ENCODE peak calls at places on chromosomes 2 and 18, in five cellular contexts. One of them, this sample, is unnamed.

GRCh38 chr2:27808418-27808817 is 36.9 kb downstream of the MRPL33 start:
- DNase-seq in fibroblast of mammary gland: no peak
- DNase-seq in BJ: no peak
- DNase-seq in esophagus squamous epithelium: no peak
- DNase-seq in left lung: no peak
- DNase-seq in this sample: no peak

GRCh38 chr2:174545240-174545639 is 52.4 kb downstream of the WIPF1 start:
- DNase-seq in fibroblast of mammary gland: no peak
- DNase-seq in BJ: no peak
- DNase-seq in esophagus squamous epithelium: no peak
- DNase-seq in left lung: no peak
- DNase-seq in this sample: no peak

GRCh38 chr2:14638488-14638887 is 6.0 kb downstream of the LRATD1 start:
- DNase-seq in fibroblast of mammary gland: no peak
- DNase-seq in BJ: no peak
- DNase-seq in esophagus squamous epithelium: no peak
- DNase-seq in left lung: no peak
- DNase-seq in this sample: no peak

GRCh38 chr18:79380816-79381806 is 14.6 kb upstream of the NFATC1 start:
- DNase-seq in fibroblast of mammary gland: peak
- DNase-seq in BJ: no peak
- DNase-seq in esophagus squamous epithelium: no peak
- DNase-seq in left lung: no peak
- DNase-seq in this sample: no peak

GRCh38 chr2:215418064-215418963 is 17.6 kb downstream of the FN1 start:
- DNase-seq in fibroblast of mammary gland: peak
- DNase-seq in BJ: no peak
- DNase-seq in esophagus squamous epithelium: no peak
- DNase-seq in left lung: no peak
- DNase-seq in this sample: no peak

GRCh38 chr2:89819809-89820208 is 1128.3 kb downstream of the RPIA start:
- DNase-seq in fibroblast of mammary gland: no peak
- DNase-seq in BJ: no peak
- DNase-seq in esophagus squamous epithelium: no peak
- DNase-seq in left lung: no peak
- DNase-seq in this sample: no peak

GRCh38 chr2:121527009-121527682 is 3.5 kb upstream of the RNU4ATAC start:
- DNase-seq in fibroblast of mammary gland: peak
- DNase-seq in BJ: no peak
- DNase-seq in esophagus squamous epithelium: no peak
- DNase-seq in left lung: no peak
- DNase-seq in this sample: no peak

GRCh38 chr2:69917854-69918253 is 2.9 kb downstream of the MXD1 start:
- DNase-seq in fibroblast of mammary gland: peak
- DNase-seq in BJ: peak
- DNase-seq in esophagus squamous epithelium: no peak
- DNase-seq in left lung: no peak
- DNase-seq in this sample: no peak

GRCh38 chr18:48161911-48162698 is 231.6 kb upstream of the SMAD2 start:
- DNase-seq in fibroblast of mammary gland: no peak
- DNase-seq in BJ: no peak
- DNase-seq in esophagus squamous epithelium: no peak
- DNase-seq in left lung: peak
- DNase-seq in this sample: no peak

GRCh38 chr2:38652431-38653273 is 13.3 kb upstream of the GALM start:
- DNase-seq in fibroblast of mammary gland: no peak
- DNase-seq in BJ: no peak
- DNase-seq in esophagus squamous epithelium: no peak
- DNase-seq in left lung: no peak
- DNase-seq in this sample: no peak

GRCh38 chr2:99613992-99614391 is 124.2 kb upstream of the REV1 start:
- DNase-seq in fibroblast of mammary gland: no peak
- DNase-seq in BJ: no peak
- DNase-seq in esophagus squamous epithelium: no peak
- DNase-seq in left lung: no peak
- DNase-seq in this sample: no peak

GRCh38 chr2:217933326-217933993 is 69.3 kb downstream of the TNS1 start:
- DNase-seq in fibroblast of mammary gland: no peak
- DNase-seq in BJ: no peak
- DNase-seq in esophagus squamous epithelium: no peak
- DNase-seq in left lung: no peak
- DNase-seq in this sample: no peak

GRCh38 chr2:203880557-203881125 is 13.1 kb downstream of the CTLA4 start:
- DNase-seq in fibroblast of mammary gland: no peak
- DNase-seq in BJ: no peak
- DNase-seq in esophagus squamous epithelium: no peak
- DNase-seq in left lung: no peak
- DNase-seq in this sample: no peak

GRCh38 chr2:53181759-53182158 is 585.8 kb upstream of the CHAC2 start:
- DNase-seq in fibroblast of mammary gland: no peak
- DNase-seq in BJ: no peak
- DNase-seq in esophagus squamous epithelium: no peak
- DNase-seq in left lung: no peak
- DNase-seq in this sample: no peak

GRCh38 chr2:182715121-182715895 is 749 bp upstream of the DNAJC10 start:
- DNase-seq in fibroblast of mammary gland: peak
- DNase-seq in BJ: peak
- DNase-seq in esophagus squamous epithelium: no peak
- DNase-seq in left lung: no peak
- DNase-seq in this sample: no peak

GRCh38 chr2:153354406-153354805 is 124.2 kb downstream of the RPRM start:
- DNase-seq in fibroblast of mammary gland: no peak
- DNase-seq in BJ: no peak
- DNase-seq in esophagus squamous epithelium: no peak
- DNase-seq in left lung: no peak
- DNase-seq in this sample: no peak

GRCh38 chr2:182649316-182649715 is 66.7 kb upstream of the DNAJC10 start:
- DNase-seq in fibroblast of mammary gland: peak
- DNase-seq in BJ: no peak
- DNase-seq in esophagus squamous epithelium: no peak
- DNase-seq in left lung: no peak
- DNase-seq in this sample: no peak

GRCh38 chr18:67875057-67875456 is 358.5 kb upstream of the DSEL start:
- DNase-seq in fibroblast of mammary gland: no peak
- DNase-seq in BJ: no peak
- DNase-seq in esophagus squamous epithelium: no peak
- DNase-seq in left lung: no peak
- DNase-seq in this sample: no peak

GRCh38 chr2:154568413-154568812 is 130.1 kb upstream of the KCNJ3 start:
- DNase-seq in fibroblast of mammary gland: no peak
- DNase-seq in BJ: no peak
- DNase-seq in esophagus squamous epithelium: no peak
- DNase-seq in left lung: no peak
- DNase-seq in this sample: no peak

GRCh38 chr2:233085037-233085838 is 25.1 kb downstream of the INPP5D start:
- DNase-seq in fibroblast of mammary gland: no peak
- DNase-seq in BJ: no peak
- DNase-seq in esophagus squamous epithelium: no peak
- DNase-seq in left lung: no peak
- DNase-seq in this sample: no peak

GRCh38 chr2:119337749-119338148 is 28.9 kb downstream of the C2orf76 start:
- DNase-seq in fibroblast of mammary gland: no peak
- DNase-seq in BJ: no peak
- DNase-seq in esophagus squamous epithelium: no peak
- DNase-seq in left lung: no peak
- DNase-seq in this sample: no peak
- TF ChIP-seq CTCF in fibroblast of mammary gland: no peak
- TF ChIP-seq CTCF in BJ: no peak
- TF ChIP-seq CTCF in esophagus squamous epithelium: no peak
- TF ChIP-seq CTCF in left lung: no peak
- TF ChIP-seq CTCF in this sample: no peak

GRCh38 chr2:64770781-64771334 is 117.1 kb upstream of the SERTAD2 start:
- DNase-seq in fibroblast of mammary gland: peak
- DNase-seq in BJ: peak
- DNase-seq in esophagus squamous epithelium: no peak
- DNase-seq in left lung: no peak
- DNase-seq in this sample: no peak
- TF ChIP-seq CTCF in fibroblast of mammary gland: peak
- TF ChIP-seq CTCF in BJ: peak
- TF ChIP-seq CTCF in esophagus squamous epithelium: no peak
- TF ChIP-seq CTCF in left lung: no peak
- TF ChIP-seq CTCF in this sample: no peak

DNA sequence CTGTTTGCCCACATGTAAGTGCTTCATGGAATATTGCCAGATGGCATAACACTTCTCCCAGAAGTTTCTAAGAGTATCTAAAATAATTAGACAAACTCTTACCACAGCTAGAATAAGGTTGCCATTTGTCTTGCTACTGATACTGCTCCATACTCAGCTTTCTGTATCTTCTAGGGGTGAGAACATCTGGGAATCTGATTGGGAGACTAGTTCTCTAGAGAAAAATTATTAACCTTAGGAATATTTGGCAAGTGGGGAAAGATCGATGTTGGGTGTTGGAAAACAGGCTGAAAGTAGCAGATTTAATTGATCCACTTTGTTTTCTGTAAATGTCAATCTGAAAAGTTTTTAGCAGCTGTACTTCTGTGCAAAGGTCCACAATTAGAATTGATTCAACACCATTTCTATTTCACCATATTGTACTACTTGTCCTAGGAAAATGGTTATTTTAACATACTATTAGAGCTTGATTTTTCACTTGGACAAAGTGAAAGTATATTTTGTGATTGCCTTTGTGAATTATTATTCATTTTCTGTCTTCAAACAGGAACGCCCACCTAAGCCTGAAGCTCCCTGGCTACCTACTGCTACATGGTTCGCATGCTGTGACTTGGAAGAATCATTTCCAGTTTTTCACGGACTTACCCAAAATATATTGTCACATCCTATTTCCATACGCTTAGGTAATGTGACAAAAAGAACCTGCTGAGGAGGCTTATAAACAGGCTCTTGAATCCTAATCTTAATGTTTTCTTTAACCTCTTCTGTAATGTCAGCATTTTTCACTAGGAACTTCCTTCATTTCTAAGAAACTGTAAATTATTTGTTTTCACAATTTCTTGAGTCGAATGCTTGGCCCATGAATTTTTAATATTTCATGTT is 147.7 kb downstream of the TRABD2A start:
- DNase-seq in fibroblast of mammary gland: no peak
- DNase-seq in BJ: no peak
- DNase-seq in esophagus squamous epithelium: no peak
- DNase-seq in left lung: no peak
- DNase-seq in this sample: no peak
- TF ChIP-seq CTCF in fibroblast of mammary gland: no peak
- TF ChIP-seq CTCF in BJ: no peak
- TF ChIP-seq CTCF in esophagus squamous epithelium: no peak
- TF ChIP-seq CTCF in left lung: no peak
- TF ChIP-seq CTCF in this sample: no peak

DNA sequence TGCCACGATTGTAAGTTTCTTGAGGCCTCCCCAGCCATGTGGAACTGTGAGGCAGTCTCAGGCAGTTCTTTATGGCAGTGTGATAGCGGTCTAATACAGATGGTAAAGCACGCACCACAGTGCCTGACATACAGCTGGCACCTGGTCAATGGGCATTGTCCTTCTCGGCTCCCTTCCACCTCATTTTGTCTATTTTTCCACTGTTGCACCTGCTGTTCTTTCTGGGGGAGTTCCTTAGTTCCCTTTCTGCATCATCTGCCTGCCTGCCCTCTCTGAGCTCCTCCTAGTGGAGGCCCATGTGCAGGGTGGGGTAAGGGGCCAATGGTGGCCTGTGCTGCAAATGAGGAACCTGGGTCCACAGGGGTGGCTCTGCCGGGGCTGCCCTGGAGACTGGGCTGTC is 157.6 kb downstream of the LPIN1 start:
- DNase-seq in fibroblast of mammary gland: no peak
- DNase-seq in BJ: no peak
- DNase-seq in esophagus squamous epithelium: no peak
- DNase-seq in left lung: peak
- DNase-seq in this sample: no peak
- TF ChIP-seq CTCF in fibroblast of mammary gland: no peak
- TF ChIP-seq CTCF in BJ: no peak
- TF ChIP-seq CTCF in esophagus squamous epithelium: no peak
- TF ChIP-seq CTCF in left lung: no peak
- TF ChIP-seq CTCF in this sample: no peak

GRCh38 chr2:177758591-177759371 is 313.8 kb downstream of the PDE11A start:
- DNase-seq in fibroblast of mammary gland: peak
- DNase-seq in BJ: no peak
- DNase-seq in esophagus squamous epithelium: no peak
- DNase-seq in left lung: no peak
- DNase-seq in this sample: no peak
- TF ChIP-seq CTCF in fibroblast of mammary gland: peak
- TF ChIP-seq CTCF in BJ: peak
- TF ChIP-seq CTCF in esophagus squamous epithelium: no peak
- TF ChIP-seq CTCF in left lung: no peak
- TF ChIP-seq CTCF in this sample: peak

GRCh38 chr2:18151237-18151636 is 272.8 kb downstream of the KCNS3 start:
- DNase-seq in fibroblast of mammary gland: no peak
- DNase-seq in BJ: no peak
- DNase-seq in esophagus squamous epithelium: no peak
- DNase-seq in left lung: no peak
- DNase-seq in this sample: no peak

GRCh38 chr2:18154812-18155211 is 276.3 kb downstream of the KCNS3 start:
- DNase-seq in fibroblast of mammary gland: no peak
- DNase-seq in BJ: no peak
- DNase-seq in esophagus squamous epithelium: no peak
- DNase-seq in left lung: no peak
- DNase-seq in this sample: no peak

GRCh38 chr2:18154259-18154658 is 275.8 kb downstream of the KCNS3 start:
- DNase-seq in fibroblast of mammary gland: no peak
- DNase-seq in BJ: no peak
- DNase-seq in esophagus squamous epithelium: no peak
- DNase-seq in left lung: no peak
- DNase-seq in this sample: no peak

GRCh38 chr2:18156002-18156401 is 277.5 kb downstream of the KCNS3 start:
- DNase-seq in fibroblast of mammary gland: no peak
- DNase-seq in BJ: no peak
- DNase-seq in esophagus squamous epithelium: no peak
- DNase-seq in left lung: no peak
- DNase-seq in this sample: no peak

DNA sequence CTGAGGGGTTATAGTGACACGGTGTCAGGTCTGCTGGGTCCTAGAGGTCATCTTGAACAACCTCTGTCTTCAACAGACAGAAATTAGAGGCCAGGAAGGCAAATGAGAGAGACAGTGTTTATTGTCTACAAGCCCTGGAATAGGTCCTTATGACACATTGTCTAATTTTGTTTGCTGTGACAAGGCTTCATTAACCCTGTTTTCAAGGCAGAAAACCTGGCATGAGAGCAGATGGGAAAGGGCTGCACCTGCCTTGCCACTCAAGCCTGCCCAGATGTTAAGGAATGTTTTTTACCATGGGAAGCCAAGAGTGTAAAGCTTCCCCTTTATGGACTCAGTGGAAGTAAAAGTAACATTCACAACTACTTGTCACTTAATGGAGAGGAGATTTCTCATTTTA is 275.3 kb downstream of the KCNS3 start:
- DNase-seq in fibroblast of mammary gland: no peak
- DNase-seq in BJ: no peak
- DNase-seq in esophagus squamous epithelium: no peak
- DNase-seq in left lung: no peak
- DNase-seq in this sample: no peak
- TF ChIP-seq CTCF in fibroblast of mammary gland: no peak
- TF ChIP-seq CTCF in BJ: no peak
- TF ChIP-seq CTCF in esophagus squamous epithelium: no peak
- TF ChIP-seq CTCF in left lung: no peak
- TF ChIP-seq CTCF in this sample: no peak

This sample was measured in mesothelial cell of epicardium.